ENCODE peak calls at places on chromosomes 7 and 10, in eight cellular contexts. Y, F, G, L, B, N, P and A are unnamed samples. For H3K9me3, the result is how much of the 10 kb centered on the place peaks cover.

GRCh38 chr7:45007106-45007505 is 7.1 kb downstream of the CCM2 start:
- DNase-seq in L (no peak), F (no peak), P (no peak), N (no peak), B (no peak), Y (no peak), G (no peak), A (no peak)

GRCh38 chr7:131786204-131786603 is 229.8 kb upstream of the PODXL start:
- DNase-seq in P (no peak), Y (no peak), L (no peak), B (no peak), N (no peak), F (no peak), G (no peak), A (no peak)

GRCh38 chr7:143248781-143249354 is 14.4 kb upstream of the GSTK1 start:
- DNase-seq in G (no peak), L (no peak), Y (no peak), N (no peak), F (no peak), B (no peak), P (no peak), A (no peak)

GRCh38 chr10:126598009-126598408 is 72.5 kb downstream of the C10orf90 start:
- DNase-seq in N (peak), P (peak), Y (no peak), L (peak), F (no peak), B (no peak), G (no peak), A (no peak)

GRCh38 chr10:108691126-108691525 is 1232.2 kb downstream of the XPNPEP1 start:
- DNase-seq in F (no peak), B (no peak), L (no peak), P (no peak), N (no peak), Y (no peak), G (no peak), A (no peak)

GRCh38 chr10:110137142-110137545 is 70.3 kb upstream of the MXI1 start:
- DNase-seq in B (no peak), G (no peak), N (peak), F (no peak), L (no peak), P (peak), Y (no peak), A (no peak)

GRCh38 chr7:35762781-35763180 is 38.1 kb upstream of the SEPTIN7 start:
- DNase-seq in P (no peak), L (no peak), F (no peak), B (no peak), N (no peak), Y (no peak), G (no peak), A (no peak)

GRCh38 chr7:112745635-112746034 is 44.6 kb downstream of the TMEM168 start:
- DNase-seq in F (no peak), Y (no peak), B (no peak), G (no peak), L (no peak), P (no peak), N (no peak), A (no peak)

GRCh38 chr10:27285093-27285492 is 44.5 kb upstream of the ACBD5 start:
- DNase-seq in L (no peak), Y (peak), N (peak), F (no peak), B (no peak), G (no peak), P (no peak), A (no peak)

GRCh38 chr10:132382231-132382922 is 14.6 kb upstream of the PWWP2B start:
- DNase-seq in N (no peak), B (no peak), P (no peak), Y (no peak), L (no peak), G (peak), F (peak), A (no peak)

GRCh38 chr10:48390933-48391845 is 84.7 kb downstream of the MAPK8 start:
- DNase-seq in B (no peak), Y (no peak), N (no peak), L (no peak), F (no peak), G (no peak), P (no peak), A (no peak)

GRCh38 chr10:84563868-84564267 is 235.5 kb downstream of the CCSER2 start:
- DNase-seq in P (no peak), Y (no peak), F (no peak), N (no peak), G (no peak), B (no peak), L (no peak), A (no peak)

GRCh38 chr7:66880009-66880554 is 40.9 kb upstream of the TMEM248 start:
- DNase-seq in Y (no peak), N (no peak), L (no peak), P (no peak), G (no peak), B (no peak), F (no peak), A (no peak)

GRCh38 chr7:118844748-118845147 is 620.2 kb downstream of the ANKRD7 start:
- DNase-seq in P (no peak), F (no peak), G (no peak), N (no peak), Y (no peak), B (no peak), L (no peak), A (no peak)

GRCh38 chr10:18060217-18060616 is 80.0 kb upstream of the CACNB2 start:
- DNase-seq in G (no peak), L (no peak), F (no peak), P (no peak), B (peak), Y (no peak), N (peak), A (no peak)

GRCh38 chr10:12348870-12349627 is at the start of gene CAMK1D:
- DNase-seq in B (peak), N (peak), F (peak), G (peak), P (peak), L (peak), Y (peak), A (no peak)

GRCh38 chr10:43846187-43846680 is 197.6 kb upstream of the ZNF32 start:
- DNase-seq in Y (peak), F (peak), N (no peak), G (no peak), B (no peak), P (no peak), L (no peak), A (no peak)

GRCh38 chr10:72013202-72013945 is 49.2 kb downstream of the CHST3 start:
- DNase-seq in B (no peak), F (no peak), L (peak), N (peak), P (no peak), Y (peak), G (no peak), A (no peak)

GRCh38 chr7:2190531-2190930 is 42.2 kb downstream of the MAD1L1 start:
- DNase-seq in L (peak), B (no peak), G (no peak), F (no peak), N (no peak), Y (no peak), P (no peak), A (no peak)

GRCh38 chr10:87850742-87851205 is 12.6 kb downstream of the KLLN start:
- DNase-seq in N (peak), B (peak), P (peak), G (peak), L (peak), F (no peak), Y (peak), A (no peak)

DNA sequence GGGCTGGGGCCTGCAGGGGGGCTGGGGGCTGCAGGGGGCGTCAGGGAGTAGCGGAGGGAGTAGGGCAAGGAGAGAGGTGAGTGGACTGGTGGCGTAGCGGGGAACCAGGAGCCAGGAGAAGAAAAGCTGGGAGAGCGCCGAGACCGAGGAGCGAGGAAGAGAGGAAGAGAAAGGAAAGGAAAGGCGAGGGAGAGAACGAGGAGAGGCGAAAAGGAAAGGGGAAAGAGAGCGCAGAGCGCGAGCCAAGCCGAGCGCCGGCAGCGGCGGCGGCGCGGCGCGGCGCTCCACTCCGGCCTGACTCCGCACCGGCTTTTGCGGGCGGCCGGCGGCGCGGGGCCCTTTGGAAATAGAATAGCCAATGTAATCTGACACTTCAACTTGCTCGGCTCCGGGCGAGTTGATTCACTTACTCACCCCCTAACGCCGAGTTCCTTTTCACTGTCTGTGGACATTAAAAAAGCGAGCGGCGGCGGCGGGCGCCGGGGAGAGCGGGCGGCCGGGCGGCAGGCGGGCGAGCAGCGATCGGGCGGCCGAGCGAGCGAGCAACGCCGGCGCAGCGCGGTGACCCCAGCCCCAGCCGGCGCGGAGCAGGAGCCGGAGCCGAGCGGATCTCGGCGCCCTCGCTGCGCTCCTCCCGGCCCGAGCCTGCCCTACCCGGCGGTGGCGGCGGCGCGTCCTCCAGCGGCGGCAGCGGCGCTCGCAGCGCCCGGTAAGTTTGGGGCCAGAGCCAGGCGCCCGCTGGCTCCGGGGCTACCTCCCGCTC is at the start of gene ZMIZ1:
- DNase-seq in Y (peak), F (peak), L (peak), B (peak), P (peak), N (peak), G (peak), A (no peak)
- TF ChIP-seq POLR2A in Y (peak), F (peak), L (no peak), B (peak), P (peak), N (peak), G (no peak), A (peak)

DNA sequence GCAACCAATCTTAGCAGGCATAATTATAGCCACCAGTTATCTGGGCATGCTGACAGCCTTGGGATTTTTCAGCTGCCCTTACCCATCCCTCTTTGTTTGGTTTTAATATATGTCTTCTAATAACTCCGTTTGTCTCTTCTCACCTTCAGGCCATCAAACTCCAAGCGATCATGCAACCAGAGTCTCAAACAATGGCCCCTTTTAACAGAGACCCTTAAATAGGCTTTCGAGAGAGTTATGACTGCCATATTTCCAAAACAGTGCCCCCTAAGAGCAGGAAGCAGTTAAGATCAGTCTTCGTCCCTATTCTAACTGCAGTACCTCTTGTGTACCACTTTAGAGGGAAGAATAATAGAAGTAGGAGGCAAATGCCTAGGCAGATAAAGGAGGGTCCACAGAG is 157.5 kb downstream of the DGKB start:
- DNase-seq in B (no peak), G (no peak), N (no peak), F (no peak), Y (no peak), L (no peak), P (no peak), A (no peak)
- H3K9me3 ChIP-seq in B (under half), G (under half), N (under half), F (under half), Y (under half), L (under half), P (under half), A (under half)

GRCh38 chr10:14601872-14602725 is 172.6 kb downstream of the FAM107B start:
- DNase-seq in F (no peak), B (no peak), G (peak), P (peak), Y (peak), N (peak), L (peak), A (no peak)
- TF ChIP-seq POLR2A in F (no peak), B (no peak), G (no peak), P (no peak), Y (no peak), N (no peak), L (no peak), A (no peak)

GRCh38 chr7:155635817-155636216 is 8.6 kb upstream of the RBM33 start:
- DNase-seq in F (no peak), L (no peak), G (no peak), N (no peak), B (no peak), Y (no peak), P (no peak), A (no peak)
- H3K9me3 ChIP-seq in F (under half), L (under half), G (under half), N (under half), B (under half), Y (under half), P (half or more), A (under half)

GRCh38 chr7:108234281-108234680 is 104.1 kb upstream of the LAMB4 start:
- DNase-seq in Y (no peak), F (no peak), G (no peak), L (no peak), N (no peak), B (no peak), P (no peak), A (no peak)
- TF ChIP-seq POLR2A in Y (no peak), F (no peak), G (no peak), L (no peak), N (no peak), B (no peak), P (no peak), A (no peak)

GRCh38 chr10:128716181-128716580 is 590.0 kb upstream of the MKI67 start:
- DNase-seq in F (no peak), N (no peak), Y (no peak), G (no peak), B (no peak), L (no peak), P (no peak), A (no peak)
- H3K9me3 ChIP-seq in F (under half), N (under half), Y (under half), G (under half), B (under half), L (under half), P (under half), A (under half)

GRCh38 chr7:156892821-156893706 is at the start of gene LMBR1:
- DNase-seq in G (peak), N (peak), Y (peak), F (peak), L (peak), B (peak), P (peak), A (no peak)
- TF ChIP-seq POLR2A in G (no peak), N (peak), Y (peak), F (no peak), L (no peak), B (peak), P (peak), A (peak)

GRCh38 chr7:139994356-139994755 is 68.4 kb downstream of the PARP12 start:
- DNase-seq in N (no peak), P (no peak), Y (no peak), F (no peak), G (no peak), B (no peak), L (no peak), A (no peak)
- H3K9me3 ChIP-seq in N (under half), P (under half), Y (under half), F (under half), G (under half), B (under half), L (under half), A (under half)

GRCh38 chr7:94655884-94656657 is at the start of gene SGCE:
- DNase-seq in N (peak), G (peak), P (peak), Y (peak), B (peak), F (no peak), L (peak), A (no peak)
- TF ChIP-seq POLR2A in N (peak), G (no peak), P (peak), Y (peak), B (peak), F (no peak), L (no peak), A (no peak)